ENCODE peak calls at places on chromosome 13, in nine cellular contexts. T is fibroblast of pulmonary artery; E is stimulated activated CD4-positive, alpha-beta T cell treated with anti-CD3 and anti-CD28 coated beads, Interleukin-4, amount 100 ng/mL, for 48 hours; L is stimulated activated CD8-positive, alpha-beta memory T cell treated with anti-CD3 and anti-CD28 coated beads, Interleukin-4, amount 100 ng/mL, for 1 hour; Z is stomach; R is activated CD8-positive, alpha-beta T cell treated with anti-CD3 and anti-CD28 coated beads, Interleukin-2, amount 10 ng/mL, durations not matched to agents 7 days and 5 days; N is T-helper 2 cell; Y is nucleus accumbens; K is D721Med. F is an unnamed sample.

GRCh38 chr13:79709526-79709925 is 228.6 kb downstream of the NDFIP2 start:
- DNase-seq in E (no peak), N (no peak), K (no peak), R (no peak), Y (no peak), L (no peak), Z (no peak), T (no peak), F (no peak)

GRCh38 chr13:106350208-106350607 is 185.3 kb downstream of the EFNB2 start:
- DNase-seq in T (no peak), L (no peak), K (no peak), R (no peak), E (no peak), N (no peak), Z (peak; percentile 72), Y (no peak), F (no peak)

GRCh38 chr13:111926501-111927180 is 140.3 kb upstream of the SOX1 start:
- DNase-seq in L (no peak), Z (peak; percentile 8), T (no peak), Y (no peak), E (no peak), R (no peak), N (no peak), K (no peak), F (no peak)

GRCh38 chr13:111422352-111422751 is 101.9 kb downstream of the TEX29 start:
- DNase-seq in L (no peak), Y (no peak), K (no peak), R (no peak), E (no peak), N (no peak), T (no peak), Z (no peak), F (no peak)

GRCh38 chr13:111937763-111938375 is 129.1 kb upstream of the SOX1 start:
- DNase-seq in Z (peak; percentile 10), N (no peak), L (no peak), R (no peak), E (no peak), K (no peak), T (no peak), Y (no peak), F (no peak)

GRCh38 chr13:36259361-36260137 is 38.1 kb downstream of the CCDC169 start:
- DNase-seq in L (no peak), Z (no peak), E (no peak), T (no peak), R (no peak), K (no peak), Y (no peak), N (no peak), F (no peak)

GRCh38 chr13:75870397-75870801 is 234.3 kb downstream of the LMO7 start:
- DNase-seq in N (no peak), Z (no peak), Y (no peak), K (no peak), E (peak; percentile 0), R (no peak), T (peak; percentile 49), L (no peak), F (peak; percentile 27)

GRCh38 chr13:31014461-31014860 is 82.0 kb downstream of the TEX26 start:
- DNase-seq in R (no peak), Z (no peak), Y (no peak), K (no peak), E (no peak), T (no peak), L (no peak), N (no peak), F (no peak)

GRCh38 chr13:21216332-21216731 is 39.9 kb downstream of the MRPL57 start:
- DNase-seq in T (no peak), K (no peak), N (no peak), Y (no peak), E (no peak), L (no peak), R (no peak), Z (no peak), F (no peak)

GRCh38 chr13:84661718-84662117 is 779.4 kb upstream of the SLITRK1 start:
- DNase-seq in Y (no peak), L (no peak), N (no peak), R (no peak), E (no peak), Z (no peak), T (no peak), K (no peak), F (no peak)

F was measured in thyroid gland.